ENCODE peak calls at places on chromosomes 7 and 10, in six cellular contexts. W is A549, T is uterus, C is PC-9, S is lower lobe of right lung, V is left ventricle myocardium inferior. E is an unnamed sample.

GRCh38 chr7:80677629-80678028 is 39.2 kb downstream of the CD36 start:
- DNase-seq in W (no peak), S (no peak), C (no peak), T (no peak), V (no peak), E (no peak)

GRCh38 chr10:29381230-29381563 is 92.3 kb downstream of the LYZL1 start:
- DNase-seq in C (peak; percentile 34), T (no peak), V (no peak), W (no peak), S (no peak), E (no peak)

GRCh38 chr7:38673795-38674194 is 42.6 kb upstream of the AMPH start:
- DNase-seq in T (no peak), S (no peak), V (no peak), C (peak; percentile 54), W (peak; percentile 8), E (no peak)

GRCh38 chr7:81715984-81716588 is 53.8 kb downstream of the HGF start:
- DNase-seq in T (no peak), V (no peak), S (no peak), C (no peak), W (peak; percentile 75), E (no peak)

GRCh38 chr10:95742529-95742884 is 13.5 kb upstream of the ENTPD1 start:
- DNase-seq in W (peak; percentile 37), S (no peak), V (no peak), T (no peak), C (no peak), E (no peak)

GRCh38 chr10:75402486-75403143 is 1.1 kb upstream of the ZNF503 start:
- DNase-seq in C (peak; percentile 46), S (peak; percentile 63), V (peak; percentile 35), T (peak; percentile 61), W (peak; percentile 80), E (no peak)

GRCh38 chr7:20786779-20787651 is at the start of gene SP8:
- DNase-seq in V (no peak), W (no peak), T (no peak), S (no peak), C (no peak), E (no peak)

GRCh38 chr7:131948434-131949053 is 392.1 kb upstream of the PODXL start:
- DNase-seq in C (no peak), W (peak; percentile 89), T (no peak), S (no peak), V (peak; percentile 29), E (peak; percentile 66)

GRCh38 chr10:3786295-3786981 is 1.4 kb upstream of the KLF6 start:
- DNase-seq in C (no peak), S (peak; percentile 51), T (no peak), W (peak; percentile 30), V (no peak), E (no peak)

GRCh38 chr10:91604936-91605534 is 27.8 kb downstream of the PPP1R3C start:
- DNase-seq in V (no peak), S (no peak), W (peak; percentile 48), T (no peak), C (peak; percentile 48), E (no peak)

GRCh38 chr10:25417611-25418010 is 242.8 kb downstream of the GPR158 start:
- DNase-seq in W (no peak), C (no peak), T (no peak), V (no peak), S (no peak), E (no peak)

GRCh38 chr10:22597142-22597541 is 117.2 kb downstream of the PIP4K2A start:
- DNase-seq in C (no peak), T (no peak), V (no peak), S (no peak), W (no peak), E (no peak)

GRCh38 chr7:133859191-133859590 is 267.9 kb upstream of the LRGUK start:
- DNase-seq in V (no peak), S (no peak), C (no peak), T (no peak), W (no peak), E (no peak)

GRCh38 chr7:112076309-112076708 is 129.9 kb downstream of the DOCK4 start:
- DNase-seq in T (no peak), C (no peak), V (no peak), S (no peak), W (no peak), E (no peak)

GRCh38 chr7:84336303-84336702 is 141.7 kb upstream of the SEMA3A start:
- DNase-seq in W (no peak), C (no peak), V (no peak), S (no peak), T (no peak), E (no peak)

GRCh38 chr7:128166603-128167315 is 74.3 kb upstream of the LEP start:
- DNase-seq in T (no peak), C (no peak), S (no peak), W (no peak), V (no peak), E (no peak)
- TF ChIP-seq CTCF in T (no peak), C (no peak), S (no peak), W (no peak), V (no peak), E (no peak)

DNA sequence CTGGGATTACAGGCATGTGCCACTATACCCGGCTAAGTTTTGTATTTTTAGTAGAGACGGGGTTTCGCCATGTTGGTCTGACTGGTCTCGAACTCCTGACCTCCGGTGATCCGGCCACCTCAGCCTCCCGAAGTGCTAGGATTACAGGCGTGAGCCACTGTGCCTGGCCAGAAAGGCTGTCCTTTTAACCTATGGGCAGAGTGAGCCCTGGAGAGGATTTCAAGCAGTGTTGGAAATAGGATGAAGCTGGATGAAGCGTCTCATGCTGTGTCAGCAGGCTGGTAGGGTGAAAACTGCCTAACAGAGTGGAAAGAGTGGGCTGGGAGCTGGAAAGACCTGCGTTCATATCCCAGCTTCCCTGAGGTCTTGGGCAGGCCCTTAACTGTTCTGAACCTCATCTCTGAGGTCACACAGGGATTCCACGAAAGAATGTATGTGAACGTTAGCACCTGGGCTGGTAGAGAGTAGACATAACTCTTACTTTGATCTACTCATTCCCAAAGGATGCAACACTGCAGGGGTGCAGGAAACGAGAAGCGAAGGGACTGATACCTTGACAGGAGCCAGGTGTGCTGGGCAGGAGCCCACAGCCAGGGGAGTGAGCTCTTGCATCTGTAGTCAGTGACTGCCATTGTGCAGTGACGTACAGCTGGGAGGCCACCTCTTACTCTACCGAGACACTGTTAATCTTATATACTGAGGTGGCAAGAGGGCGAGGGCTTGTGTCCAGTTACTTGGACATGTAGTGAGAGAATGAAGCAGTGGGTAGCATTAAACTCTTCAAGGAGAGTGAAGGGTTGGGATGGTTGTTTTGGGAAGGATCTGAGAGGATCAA is 34.2 kb downstream of the WBP1L start:
- DNase-seq in S (no peak), C (no peak), V (no peak), W (no peak), T (no peak), E (no peak)
- H3K4me1 ChIP-seq in S (peaks cover 99% of the 10 kb centered on the region), C (peaks cover 15% of the 10 kb centered on the region), V (peaks cover 100% of the 10 kb centered on the region), W (peaks cover 10% of the 10 kb centered on the region), T (peaks cover 38% of the 10 kb centered on the region), E (peaks cover 99% of the 10 kb centered on the region)

GRCh38 chr10:90007226-90007625 is 305.8 kb downstream of the KIF20B start:
- DNase-seq in T (no peak), S (no peak), V (no peak), W (no peak), C (peak; percentile 34), E (no peak)
- TF ChIP-seq CTCF in T (no peak), S (no peak), V (no peak), W (no peak), C (no peak), E (no peak)

GRCh38 chr10:14558025-14558424 is 216.7 kb downstream of the FAM107B start:
- DNase-seq in C (no peak), T (no peak), V (no peak), S (no peak), W (no peak), E (no peak)
- H3K4me1 ChIP-seq in C (peaks cover 91% of the 10 kb centered on the region), T (no peaks in the 10 kb centered on the region), V (peaks cover 19% of the 10 kb centered on the region), S (peaks cover 79% of the 10 kb centered on the region), W (peaks cover 95% of the 10 kb centered on the region), E (peaks cover 9% of the 10 kb centered on the region)

DNA sequence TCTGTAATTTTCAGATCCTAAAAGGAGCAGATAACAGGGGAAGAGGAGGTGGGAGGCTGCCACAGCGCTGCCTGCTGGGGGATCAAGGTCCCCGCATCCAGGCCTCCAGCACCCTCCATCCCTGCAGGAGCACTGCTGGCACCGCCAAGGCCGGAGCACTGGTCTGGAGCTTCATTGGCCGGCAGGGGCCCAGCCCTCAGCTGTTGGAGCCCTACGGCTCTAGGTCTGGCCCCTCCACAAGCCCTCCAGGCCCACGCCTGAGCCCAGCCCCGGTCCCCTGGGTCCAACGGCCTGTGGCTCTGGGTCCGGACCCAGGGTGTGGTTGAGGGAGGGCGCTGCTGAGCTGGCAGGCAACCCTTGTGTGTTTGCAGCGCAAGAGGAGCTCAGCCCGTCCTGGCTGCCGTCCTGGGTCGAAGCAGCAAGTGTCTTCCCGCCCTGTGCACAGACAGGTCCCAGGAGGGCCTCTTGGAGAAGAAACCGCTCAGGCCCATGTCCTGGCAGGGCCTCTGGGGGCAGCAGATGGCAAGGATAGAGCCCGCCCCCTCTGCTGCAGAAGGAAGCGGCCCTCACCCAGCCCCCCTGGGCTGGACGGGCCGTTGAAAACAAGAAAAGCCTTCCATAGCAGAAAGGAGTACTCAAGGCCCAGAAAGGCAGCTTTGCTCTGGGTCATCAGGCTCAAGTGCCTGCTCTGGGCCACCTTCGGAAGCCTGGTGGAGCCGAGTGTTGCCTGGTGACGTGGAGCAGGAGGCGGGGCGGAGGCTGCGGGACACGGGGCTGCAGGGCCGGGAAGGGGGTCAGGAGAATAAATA is 54.3 kb upstream of the TNRC18 start:
- DNase-seq in W (no peak), V (no peak), S (peak; percentile 66), T (no peak), C (no peak), E (no peak)
- TF ChIP-seq CTCF in W (no peak), V (peak; percentile 51), S (no peak), T (no peak), C (peak; percentile 23), E (no peak)

GRCh38 chr10:88991161-88991899 is 732 bp downstream of the FAS start:
- DNase-seq in C (peak; percentile 47), V (peak; percentile 83), S (peak; percentile 80), W (peak; percentile 45), T (peak; percentile 86), E (peak; percentile 84)

GRCh38 chr10:88990528-88991160 is at the start of gene FAS:
- DNase-seq in V (peak; percentile 76), C (peak; percentile 71), T (peak; percentile 75), W (peak; percentile 66), S (peak; percentile 89), E (peak; percentile 81)

GRCh38 chr10:88989423-88989822 is 1.2 kb upstream of the FAS start:
- DNase-seq in T (no peak), W (no peak), S (no peak), C (no peak), V (no peak), E (no peak)

GRCh38 chr10:88991900-88992237 is 1.3 kb downstream of the FAS start:
- DNase-seq in T (no peak), C (no peak), S (no peak), V (no peak), W (no peak), E (no peak)

GRCh38 chr10:88989824-88990527 is 622 bp upstream of the FAS start:
- DNase-seq in W (no peak), V (no peak), C (peak; percentile 50), S (peak; percentile 87), T (peak; percentile 64), E (peak; percentile 77)
- H3K4me1 ChIP-seq in W (peaks cover 31% of the 10 kb centered on the region), V (peaks cover 75% of the 10 kb centered on the region), C (peaks cover 26% of the 10 kb centered on the region), S (peaks cover 57% of the 10 kb centered on the region), T (no peaks in the 10 kb centered on the region), E (peaks cover 22% of the 10 kb centered on the region)

E was measured in right atrium auricular region.